ENCODE peak calls at places on chromosomes 3 and 15, in nine cellular contexts. Y is A549; V is effector memory CD8-positive, alpha-beta T cell; L is iris pigment epithelial cell; D is naive B cell; F is GM23338; C is Caki2; U is nephron progenitor cell; G is DMS153. W is an unnamed sample.

GRCh38 chr3:111729087-111729846 is 129.8 kb upstream of the PHLDB2 start:
- DNase-seq in U (no peak), D (no peak), V (no peak), F (no peak), L (peak), C (no peak), G (no peak), Y (no peak), W (peak)

GRCh38 chr3:4736284-4736861 is 242.9 kb upstream of the BHLHE40 start:
- DNase-seq in Y (no peak), C (no peak), F (no peak), U (no peak), G (no peak), D (no peak), V (no peak), L (peak), W (no peak)

GRCh38 chr15:51022206-51022605 is 72.5 kb downstream of the TNFAIP8L3 start:
- DNase-seq in U (no peak), G (no peak), V (no peak), F (no peak), L (no peak), C (no peak), D (no peak), Y (no peak), W (no peak)

GRCh38 chr15:90838066-90838465 is 30.3 kb upstream of the FURIN start:
- DNase-seq in Y (no peak), L (no peak), F (no peak), G (no peak), U (no peak), D (peak), C (no peak), V (peak), W (no peak)

GRCh38 chr3:178072391-178072790 is 463.8 kb upstream of the KCNMB2 start:
- DNase-seq in Y (no peak), D (no peak), F (no peak), C (no peak), U (no peak), V (no peak), G (no peak), L (no peak), W (peak)

GRCh38 chr3:53101956-53102355 is 28.3 kb downstream of the RFT1 start:
- DNase-seq in G (no peak), C (no peak), F (no peak), Y (no peak), D (no peak), V (no peak), L (no peak), U (no peak), W (no peak)

GRCh38 chr3:178370387-178370786 is 165.8 kb upstream of the KCNMB2 start:
- DNase-seq in L (no peak), C (no peak), D (no peak), Y (no peak), F (no peak), V (no peak), G (no peak), U (no peak), W (no peak)

GRCh38 chr15:45180201-45180600 is 7.6 kb downstream of the SHF start:
- DNase-seq in Y (no peak), G (no peak), D (no peak), V (no peak), U (no peak), L (no peak), F (no peak), C (peak), W (no peak)

GRCh38 chr3:194130211-194130610 is 5.7 kb upstream of the HES1 start:
- DNase-seq in C (no peak), Y (no peak), F (no peak), V (no peak), U (no peak), G (no peak), L (no peak), D (no peak), W (peak)

GRCh38 chr3:194856296-194856695 is 170.6 kb downstream of the FAM43A start:
- DNase-seq in L (no peak), V (no peak), F (no peak), C (no peak), D (no peak), U (no peak), Y (no peak), G (no peak), W (no peak)

GRCh38 chr3:48301814-48302194 is 31.7 kb downstream of the SPINK8 start:
- DNase-seq in L (peak), G (no peak), U (no peak), V (no peak), Y (peak), C (peak), D (no peak), F (peak), W (peak)

GRCh38 chr15:39833515-39833981 is 50.9 kb upstream of the FSIP1 start:
- DNase-seq in G (no peak), C (no peak), Y (no peak), F (no peak), D (no peak), V (no peak), U (no peak), L (peak), W (no peak)

GRCh38 chr15:58479941-58480340 is 48.1 kb downstream of the LIPC start:
- DNase-seq in G (no peak), C (peak), F (no peak), V (no peak), L (no peak), Y (no peak), U (no peak), D (no peak), W (peak)

GRCh38 chr15:74337146-74337545 is 30.3 kb downstream of the CYP11A1 start:
- DNase-seq in Y (no peak), F (no peak), G (no peak), U (no peak), C (no peak), V (no peak), L (no peak), D (no peak), W (no peak)

GRCh38 chr3:192931825-192932224 is 14.2 kb upstream of the MB21D2 start:
- DNase-seq in Y (no peak), U (no peak), D (no peak), F (no peak), G (no peak), C (no peak), V (no peak), L (no peak), W (no peak)

GRCh38 chr3:29373016-29373690 is 92.3 kb downstream of the RBMS3 start:
- DNase-seq in F (no peak), V (no peak), C (no peak), U (no peak), Y (no peak), G (no peak), L (peak), D (no peak), W (peak)

GRCh38 chr3:141941093-141941492 is 64.7 kb downstream of the ATP1B3 start:
- DNase-seq in D (no peak), F (no peak), G (no peak), Y (no peak), V (no peak), C (no peak), L (no peak), U (no peak), W (no peak)

GRCh38 chr15:100863406-100864198 is 16.0 kb upstream of the ALDH1A3 start:
- DNase-seq in V (no peak), C (no peak), Y (no peak), G (no peak), U (no peak), L (peak), F (no peak), D (no peak), W (no peak)

GRCh38 chr3:148149556-148149955 is 548.1 kb upstream of the AGTR1 start:
- DNase-seq in F (peak), D (no peak), Y (no peak), G (no peak), U (no peak), L (no peak), V (no peak), C (no peak), W (no peak)

GRCh38 chr3:50724831-50725230 is 50.1 kb downstream of the DOCK3 start:
- DNase-seq in Y (no peak), C (no peak), D (no peak), G (no peak), U (no peak), V (no peak), L (no peak), F (no peak), W (no peak)

GRCh38 chr3:35724106-35724505 is 84.8 kb downstream of the ARPP21 start:
- DNase-seq in Y (no peak), C (no peak), L (no peak), V (no peak), G (no peak), U (no peak), F (no peak), D (no peak), W (no peak)

GRCh38 chr3:39148116-39149058 is 5.0 kb downstream of the CSRNP1 start:
- DNase-seq in Y (no peak), L (peak), F (no peak), G (no peak), U (no peak), D (peak), C (no peak), V (no peak), W (peak)

GRCh38 chr3:193702967-193703366 is 110.0 kb downstream of the OPA1 start:
- DNase-seq in D (no peak), G (no peak), Y (no peak), C (no peak), F (no peak), U (no peak), L (peak), V (no peak), W (no peak)

GRCh38 chr3:99776516-99777209 is 41.0 kb upstream of the CMSS1 start:
- DNase-seq in G (no peak), U (no peak), C (no peak), Y (no peak), L (peak), F (no peak), D (no peak), V (no peak), W (no peak)

GRCh38 chr15:33679065-33679464 is 289.2 kb upstream of the CHRM5 start:
- DNase-seq in C (peak), Y (no peak), D (no peak), G (no peak), U (no peak), F (no peak), V (no peak), L (peak), W (peak)

GRCh38 chr15:77738441-77739437 is 106.0 kb upstream of the LINGO1 start:
- DNase-seq in L (no peak), V (no peak), C (no peak), Y (no peak), U (no peak), D (no peak), F (peak), G (peak), W (no peak)

GRCh38 chr3:4416961-4417360 is 50.1 kb downstream of the SUMF1 start:
- DNase-seq in Y (peak), F (no peak), L (peak), V (no peak), D (no peak), C (peak), U (no peak), G (no peak), W (no peak)

GRCh38 chr3:44031387-44032380 is 210.0 kb upstream of the TOPAZ1 start:
- DNase-seq in G (no peak), C (no peak), L (no peak), Y (no peak), D (no peak), U (no peak), F (no peak), V (no peak), W (no peak)

GRCh38 chr3:109806929-109807328 is 469.6 kb upstream of the DPPA4 start:
- DNase-seq in F (no peak), L (peak), V (peak), U (no peak), G (no peak), D (no peak), Y (no peak), C (no peak), W (no peak)

GRCh38 chr15:100333236-100333635 is 8.5 kb downstream of the ADAMTS17 start:
- DNase-seq in Y (no peak), L (no peak), F (no peak), V (no peak), G (no peak), D (no peak), U (no peak), C (no peak), W (no peak)

GRCh38 chr3:29538610-29538958 is 257.7 kb downstream of the RBMS3 start:
- DNase-seq in L (no peak), Y (no peak), C (no peak), G (no peak), F (no peak), U (no peak), V (no peak), D (no peak), W (no peak)

GRCh38 chr3:21273256-21273999 is 477.6 kb downstream of the ZNF385D start:
- DNase-seq in U (no peak), D (no peak), G (no peak), F (no peak), L (peak), V (no peak), C (no peak), Y (no peak), W (no peak)

GRCh38 chr3:107061466-107061865 is 315.8 kb upstream of the CCDC54 start:
- DNase-seq in C (no peak), F (no peak), G (no peak), U (no peak), V (no peak), L (no peak), Y (no peak), D (no peak), W (no peak)

GRCh38 chr15:101407966-101408775 is 81.3 kb downstream of the PCSK6 start:
- DNase-seq in C (no peak), F (no peak), D (no peak), V (no peak), U (no peak), Y (no peak), L (no peak), G (no peak), W (no peak)

GRCh38 chr15:79970921-79971434 is at the start of gene BCL2A1:
- DNase-seq in Y (peak), U (no peak), D (peak), F (no peak), V (peak), G (no peak), L (peak), C (no peak), W (no peak)

GRCh38 chr15:92869263-92869940 is 30.7 kb upstream of the CHD2 start:
- DNase-seq in Y (no peak), D (no peak), F (no peak), L (peak), U (no peak), V (no peak), G (no peak), C (peak), W (no peak)

GRCh38 chr15:36359286-36359685 is 220.1 kb upstream of the CDIN1 start:
- DNase-seq in F (no peak), D (no peak), U (no peak), L (no peak), Y (no peak), V (no peak), C (no peak), G (no peak), W (no peak)

GRCh38 chr15:62124176-62124952 is 40.7 kb downstream of the C2CD4B start:
- DNase-seq in U (no peak), F (no peak), C (no peak), G (peak), L (peak), Y (no peak), V (no peak), D (no peak), W (peak)